ENCODE peak calls at places on chromosomes 6 and 20, in nine cellular contexts. D is hepatocyte; B is H7; Z is uterus; Q is fibroblast of pulmonary artery; M is thyroid gland; S is suprapubic skin; N is astrocyte; W is Jurkat, Clone E6-1. R is an unnamed sample.

GRCh38 chr6:167757291-167757690 is 69.4 kb upstream of the AFDN start:
- DNase-seq in B (no peak), D (no peak), Q (no peak), M (no peak), W (no peak), N (no peak), Z (no peak), S (no peak), R (no peak)

GRCh38 chr6:43741829-43742228 is 28.2 kb upstream of the VEGFA start:
- DNase-seq in D (no peak), M (no peak), B (no peak), Q (no peak), Z (no peak), N (no peak), W (no peak), S (no peak), R (no peak)

GRCh38 chr6:163226836-163227485 is 187.6 kb upstream of the QKI start:
- DNase-seq in S (no peak), Q (no peak), M (no peak), Z (no peak), W (no peak), B (no peak), D (no peak), N (peak; percentile 96), R (no peak)

GRCh38 chr20:9330151-9330550 is 184.2 kb upstream of the LAMP5 start:
- DNase-seq in Q (no peak), M (no peak), Z (no peak), D (peak; percentile 59), N (no peak), S (no peak), W (no peak), B (no peak), R (no peak)

GRCh38 chr6:118660218-118660569 is 8.8 kb upstream of the CEP85L start:
- DNase-seq in M (no peak), Z (no peak), S (no peak), D (peak; percentile 50), N (no peak), B (no peak), W (peak; percentile 96), Q (peak; percentile 24), R (no peak)

GRCh38 chr20:23116301-23117089 is 30.4 kb upstream of the CD93 start:
- DNase-seq in N (no peak), D (peak; percentile 57), B (no peak), Q (peak; percentile 33), Z (no peak), S (peak; percentile 55), W (no peak), M (no peak), R (no peak)

GRCh38 chr20:63656451-63656850 is 1.7 kb upstream of the RTEL1 start:
- DNase-seq in W (no peak), Q (no peak), N (no peak), M (no peak), S (no peak), Z (no peak), D (no peak), B (no peak), R (no peak)

GRCh38 chr6:41637179-41638001 is 878 bp upstream of the MDFI start:
- DNase-seq in W (no peak), S (no peak), Q (no peak), N (no peak), M (no peak), Z (no peak), B (peak; percentile 85), D (peak; percentile 41), R (no peak)

GRCh38 chr6:90406957-90407356 is 110.3 kb upstream of the BACH2 start:
- DNase-seq in B (no peak), N (peak; percentile 41), Q (no peak), D (peak; percentile 10), Z (no peak), S (no peak), M (no peak), W (no peak), R (no peak)

GRCh38 chr6:41599836-41600445 is 38.3 kb upstream of the MDFI start:
- DNase-seq in D (peak; percentile 7), S (no peak), M (no peak), W (peak; percentile 72), N (no peak), Z (no peak), B (peak; percentile 67), Q (no peak), R (no peak)

GRCh38 chr20:31740208-31740607 is 1.1 kb downstream of the TPX2 start:
- DNase-seq in B (no peak), D (no peak), M (no peak), W (peak; percentile 37), Z (no peak), Q (peak; percentile 58), N (peak; percentile 65), S (no peak), R (no peak)

GRCh38 chr20:6909608-6910007 is 142.1 kb downstream of the BMP2 start:
- DNase-seq in Z (no peak), N (no peak), D (no peak), S (no peak), B (no peak), W (no peak), M (no peak), Q (no peak), R (no peak)

GRCh38 chr6:149897015-149897697 is 757 bp downstream of the RAET1E start:
- DNase-seq in N (peak; percentile 85), B (no peak), Q (peak; percentile 93), W (no peak), S (peak; percentile 95), Z (peak; percentile 92), D (no peak), M (peak; percentile 44), R (peak; percentile 83)

GRCh38 chr6:161272600-161273355 is 1.1 kb downstream of the AGPAT4 start:
- DNase-seq in Z (no peak), Q (peak; percentile 53), D (peak; percentile 51), S (no peak), W (no peak), B (peak; percentile 75), N (peak; percentile 81), M (no peak), R (no peak)

GRCh38 chr6:87070750-87071149 is 24.2 kb downstream of the CGA start:
- DNase-seq in D (peak; percentile 16), W (no peak), Q (no peak), N (no peak), M (no peak), S (no peak), B (no peak), Z (no peak), R (no peak)

GRCh38 chr20:18138266-18138582 is 561 bp downstream of the KAT14 start:
- DNase-seq in M (no peak), D (no peak), S (no peak), N (no peak), B (no peak), W (no peak), Q (no peak), Z (no peak), R (no peak)

DNA sequence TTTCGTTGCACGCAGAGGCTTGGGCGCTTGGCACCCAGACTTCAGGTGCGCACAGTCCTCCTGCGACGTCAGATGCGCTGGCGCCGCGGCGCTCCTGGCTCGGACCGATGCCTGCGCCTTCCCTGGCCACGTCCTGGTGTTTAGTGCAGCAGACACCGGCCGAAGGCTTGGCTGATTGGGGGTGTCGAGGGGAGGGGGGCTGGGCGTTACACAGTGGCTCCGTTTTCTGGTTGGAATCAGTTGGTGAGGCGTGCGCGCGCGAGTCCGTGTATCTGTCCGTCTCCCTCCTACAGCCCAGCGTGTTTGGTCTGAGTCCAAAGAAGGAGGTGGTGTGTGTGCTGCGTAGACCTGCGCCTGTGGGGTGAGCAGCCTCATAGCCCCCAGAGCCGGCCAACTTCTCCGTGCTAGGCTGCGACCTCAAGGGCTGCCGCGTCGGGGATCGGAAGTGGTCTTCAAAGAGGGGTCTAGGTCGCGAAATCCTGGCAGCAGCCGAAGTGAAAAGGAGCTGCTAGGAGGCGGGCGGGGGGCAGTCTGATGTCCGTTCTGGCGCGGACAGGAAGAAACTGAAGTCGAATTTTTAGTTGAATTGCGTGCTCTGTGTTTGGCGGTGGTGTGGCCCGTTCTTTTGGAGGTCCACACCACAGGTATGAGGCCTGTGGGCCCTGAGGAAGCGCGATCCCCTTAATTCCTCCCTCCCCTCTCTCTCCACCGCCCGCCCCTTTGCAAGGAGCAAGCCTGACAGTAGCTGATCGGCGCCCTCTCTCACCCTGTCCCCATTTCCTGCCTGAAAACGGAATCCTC is 1.6 kb downstream of the SYNDIG1 start:
- DNase-seq in Z (no peak), N (no peak), Q (no peak), S (no peak), W (no peak), M (peak; percentile 28), D (no peak), B (peak; percentile 78), R (no peak)
- H3K4me3 ChIP-seq in Z (peak overlapping the region; percentile 47), N (peak overlapping the region; percentile 79), Q (no peak overlapping the region), S (peak overlapping the region; percentile 50), W (no peak overlapping the region), M (peak overlapping the region; percentile 47), D (peak overlapping the region; percentile 58), B (peak overlapping the region; percentile 70), R (peak overlapping the region; percentile 71)

DNA sequence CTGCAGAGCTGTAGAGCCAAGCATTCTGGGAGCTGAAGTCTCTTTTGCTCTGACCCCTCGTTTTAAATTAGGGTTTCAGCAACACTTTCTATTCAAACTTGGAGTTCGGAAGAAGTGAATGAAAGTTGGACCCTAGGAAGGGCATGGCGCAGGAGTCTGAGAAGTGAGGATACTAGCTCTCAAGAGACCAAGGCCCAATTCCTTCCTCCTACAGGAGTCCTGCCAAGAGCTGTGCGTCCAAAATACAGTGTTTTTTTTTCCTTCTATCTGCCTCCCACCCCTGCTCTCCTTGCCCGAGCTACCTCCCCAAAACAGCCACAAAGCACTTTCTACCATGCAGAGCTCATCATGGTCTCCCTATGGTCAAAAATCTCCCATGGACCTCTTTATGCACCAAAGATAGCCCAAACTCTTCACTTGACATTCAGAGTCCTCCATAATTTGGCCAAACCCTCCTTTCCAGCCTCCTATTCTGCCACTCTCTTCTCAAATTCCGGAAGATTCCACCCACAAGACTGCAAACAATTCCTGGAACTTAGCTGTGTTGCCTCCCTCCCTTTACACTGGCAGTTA is 649 bp upstream of the CSNK2A1 start:
- DNase-seq in W (no peak), S (no peak), D (no peak), M (no peak), Z (no peak), N (no peak), Q (no peak), B (no peak), R (no peak)
- H3K4me3 ChIP-seq in W (peak overlapping the region; percentile 89), S (peak overlapping the region; percentile 88), D (no peak overlapping the region), M (no peak overlapping the region), Z (peak overlapping the region; percentile 99), N (peak overlapping the region; percentile 79), Q (peak overlapping the region; percentile 79), B (no peak overlapping the region), R (peak overlapping the region; percentile 85)

DNA sequence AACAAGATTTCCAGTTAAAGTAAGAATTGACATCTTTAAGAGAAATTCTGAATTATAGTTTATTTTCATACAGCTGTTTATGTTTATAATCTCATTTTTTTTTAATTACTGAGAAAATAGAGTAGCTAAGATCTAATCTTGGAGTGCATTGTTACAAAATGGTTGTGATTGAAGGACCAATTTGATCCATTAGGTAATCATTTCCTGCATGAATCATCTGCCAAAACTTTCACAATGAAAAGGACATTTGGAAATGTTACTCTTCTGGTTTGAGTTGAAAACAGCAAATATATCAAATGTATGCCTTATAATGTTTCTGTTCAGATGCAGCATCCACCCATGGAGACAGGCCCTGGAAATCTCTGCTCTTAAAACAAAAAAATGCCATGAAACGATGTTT is 19.0 kb downstream of the TUBB2A start:
- DNase-seq in Q (peak; percentile 76), M (no peak), D (no peak), S (no peak), W (no peak), B (no peak), Z (no peak), N (no peak), R (no peak)
- H3K4me3 ChIP-seq in Q (no peak overlapping the region), M (no peak overlapping the region), D (no peak overlapping the region), S (no peak overlapping the region), W (no peak overlapping the region), B (no peak overlapping the region), Z (no peak overlapping the region), N (no peak overlapping the region), R (no peak overlapping the region)

GRCh38 chr6:111660531-111660930 is 54.9 kb upstream of the TRAF3IP2 start:
- DNase-seq in Z (no peak), S (no peak), B (no peak), M (no peak), D (no peak), N (no peak), W (no peak), Q (no peak), R (no peak)
- H3K4me3 ChIP-seq in Z (no peak overlapping the region), S (no peak overlapping the region), B (no peak overlapping the region), M (no peak overlapping the region), D (no peak overlapping the region), N (no peak overlapping the region), W (no peak overlapping the region), Q (no peak overlapping the region), R (no peak overlapping the region)